ENCODE peak calls at places on chromosomes 4 and X, in six cellular contexts. One of them, this sample, is unnamed.

GRCh38 chr4:99615210-99615834 is 40.7 kb downstream of the MTTP start:
- DNase-seq in IMR-90: no peak
- DNase-seq in H1: no peak
- DNase-seq in neuronal stem cell: no peak
- DNase-seq in mesendoderm: no peak
- DNase-seq in mesenchymal stem cell: no peak
- DNase-seq in this sample: no peak

GRCh38 chr4:77636902-77637301 is 31.3 kb downstream of the CXCL13 start:
- DNase-seq in IMR-90: peak; percentile 79
- DNase-seq in H1: no peak
- DNase-seq in neuronal stem cell: no peak
- DNase-seq in mesendoderm: peak; percentile 16
- DNase-seq in mesenchymal stem cell: peak; percentile 72
- DNase-seq in this sample: no peak

GRCh38 chr4:112029642-112030235 is 115.5 kb upstream of the FAM241A start:
- DNase-seq in IMR-90: no peak
- DNase-seq in H1: no peak
- DNase-seq in neuronal stem cell: no peak
- DNase-seq in mesendoderm: no peak
- DNase-seq in mesenchymal stem cell: no peak
- DNase-seq in this sample: no peak

GRCh38 chr4:142194905-142195304 is 558.5 kb downstream of the IL15 start:
- DNase-seq in IMR-90: peak; percentile 16
- DNase-seq in H1: no peak
- DNase-seq in neuronal stem cell: no peak
- DNase-seq in mesendoderm: no peak
- DNase-seq in mesenchymal stem cell: no peak
- DNase-seq in this sample: no peak

GRCh38 chr4:36111180-36111579 is 133.1 kb downstream of the ARAP2 start:
- DNase-seq in IMR-90: peak; percentile 23
- DNase-seq in H1: no peak
- DNase-seq in neuronal stem cell: no peak
- DNase-seq in mesendoderm: no peak
- DNase-seq in mesenchymal stem cell: no peak
- DNase-seq in this sample: no peak

GRCh38 chrX:154596290-154596929 is 11.5 kb downstream of the CTAG1A start:
- DNase-seq in IMR-90: peak; percentile 16
- DNase-seq in H1: peak; percentile 63
- DNase-seq in neuronal stem cell: peak; percentile 31
- DNase-seq in mesendoderm: peak; percentile 98
- DNase-seq in mesenchymal stem cell: peak; percentile 31
- DNase-seq in this sample: peak; percentile 64

GRCh38 chrX:154800508-154801207 is 4.6 kb downstream of the MPP1 start:
- DNase-seq in IMR-90: no peak
- DNase-seq in H1: no peak
- DNase-seq in neuronal stem cell: no peak
- DNase-seq in mesendoderm: no peak
- DNase-seq in mesenchymal stem cell: no peak
- DNase-seq in this sample: no peak

GRCh38 chr4:81839347-81840042 is 367.8 kb upstream of the RASGEF1B start:
- DNase-seq in IMR-90: no peak
- DNase-seq in H1: no peak
- DNase-seq in neuronal stem cell: no peak
- DNase-seq in mesendoderm: no peak
- DNase-seq in mesenchymal stem cell: no peak
- DNase-seq in this sample: no peak

GRCh38 chr4:94534401-94535312 is 82.9 kb downstream of the PDLIM5 start:
- DNase-seq in IMR-90: no peak
- DNase-seq in H1: no peak
- DNase-seq in neuronal stem cell: no peak
- DNase-seq in mesendoderm: peak; percentile 33
- DNase-seq in mesenchymal stem cell: peak; percentile 46
- DNase-seq in this sample: peak; percentile 47

GRCh38 chrX:1734806-1735205 is 119.9 kb downstream of the ASMT start:
- DNase-seq in IMR-90: no peak
- DNase-seq in H1: no peak
- DNase-seq in neuronal stem cell: no peak
- DNase-seq in mesendoderm: peak; percentile 11
- DNase-seq in mesenchymal stem cell: no peak
- DNase-seq in this sample: no peak

GRCh38 chr4:48262926-48263325 is 6.7 kb downstream of the TEC start:
- DNase-seq in IMR-90: peak; percentile 75
- DNase-seq in H1: no peak
- DNase-seq in neuronal stem cell: no peak
- DNase-seq in mesendoderm: no peak
- DNase-seq in mesenchymal stem cell: peak; percentile 82
- DNase-seq in this sample: peak; percentile 28

GRCh38 chr4:152708361-152708760 is 28.6 kb upstream of the TMEM154 start:
- DNase-seq in IMR-90: no peak
- DNase-seq in H1: no peak
- DNase-seq in neuronal stem cell: no peak
- DNase-seq in mesendoderm: no peak
- DNase-seq in mesenchymal stem cell: peak; percentile 16
- DNase-seq in this sample: peak; percentile 45

GRCh38 chrX:115689931-115690330 is 129.0 kb downstream of the PLS3 start:
- DNase-seq in IMR-90: peak; percentile 9
- DNase-seq in H1: no peak
- DNase-seq in neuronal stem cell: no peak
- DNase-seq in mesendoderm: peak; percentile 48
- DNase-seq in mesenchymal stem cell: no peak
- DNase-seq in this sample: no peak
- H3K27ac ChIP-seq in IMR-90: no peak overlapping the region
- H3K27ac ChIP-seq in H1: peak overlapping the region; percentile 79
- H3K27ac ChIP-seq in neuronal stem cell: no peak overlapping the region
- H3K27ac ChIP-seq in mesendoderm: no peak overlapping the region
- H3K27ac ChIP-seq in mesenchymal stem cell: peak overlapping the region; percentile 72
- H3K27ac ChIP-seq in this sample: no peak overlapping the region

DNA sequence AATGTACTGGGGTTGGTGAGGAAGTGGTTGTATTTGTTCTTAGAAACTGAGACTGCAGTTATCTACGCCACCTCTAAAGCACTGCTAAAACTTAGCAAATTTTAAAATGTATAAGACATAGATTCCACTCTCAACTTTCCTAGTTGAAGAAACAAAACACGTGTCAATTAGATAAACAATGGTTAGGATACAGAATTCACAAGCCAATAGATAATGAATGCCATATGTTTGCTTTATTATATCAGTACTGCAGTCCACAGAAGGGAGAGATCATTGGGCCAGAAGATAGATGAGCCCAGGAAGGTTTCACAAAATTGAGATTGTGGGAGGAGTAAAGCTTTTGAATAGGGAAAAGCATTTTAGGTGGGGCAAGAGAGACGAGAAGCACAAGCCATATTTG is 14.3 kb downstream of the TMEM33 start:
- DNase-seq in IMR-90: no peak
- DNase-seq in H1: no peak
- DNase-seq in neuronal stem cell: no peak
- DNase-seq in mesendoderm: no peak
- DNase-seq in mesenchymal stem cell: no peak
- DNase-seq in this sample: no peak
- H3K36me3 ChIP-seq in IMR-90: peaks cover 14% of the 10 kb centered on the region
- H3K36me3 ChIP-seq in H1: peaks cover 8% of the 10 kb centered on the region
- H3K36me3 ChIP-seq in neuronal stem cell: peaks cover 8% of the 10 kb centered on the region
- H3K36me3 ChIP-seq in mesendoderm: no peaks in the 10 kb centered on the region
- H3K36me3 ChIP-seq in mesenchymal stem cell: peaks cover 88% of the 10 kb centered on the region
- H3K36me3 ChIP-seq in this sample: peaks cover 5% of the 10 kb centered on the region

GRCh38 chrX:15674899-15675489 is 10.4 kb upstream of the CLTRN start:
- DNase-seq in IMR-90: peak; percentile 93
- DNase-seq in H1: no peak
- DNase-seq in neuronal stem cell: peak; percentile 80
- DNase-seq in mesendoderm: peak; percentile 93
- DNase-seq in mesenchymal stem cell: peak; percentile 92
- DNase-seq in this sample: peak; percentile 86
- H3K18ac ChIP-seq in IMR-90: peak overlapping the region; percentile 92
- H3K18ac ChIP-seq in H1: peak overlapping the region; percentile 87
- H3K18ac ChIP-seq in neuronal stem cell: peak overlapping the region; percentile 99
- H3K18ac ChIP-seq in mesendoderm: peak overlapping the region; percentile 61
- H3K18ac ChIP-seq in mesenchymal stem cell: peak overlapping the region; percentile 98
- H3K18ac ChIP-seq in this sample: peak overlapping the region; percentile 98

GRCh38 chr4:1983846-1984405 is 24.8 kb downstream of the NELFA start:
- DNase-seq in IMR-90: no peak
- DNase-seq in H1: no peak
- DNase-seq in neuronal stem cell: no peak
- DNase-seq in mesendoderm: no peak
- DNase-seq in mesenchymal stem cell: no peak
- DNase-seq in this sample: no peak
- H3K27ac ChIP-seq in IMR-90: no peak overlapping the region
- H3K27ac ChIP-seq in H1: no peak overlapping the region
- H3K27ac ChIP-seq in neuronal stem cell: no peak overlapping the region
- H3K27ac ChIP-seq in mesendoderm: no peak overlapping the region
- H3K27ac ChIP-seq in mesenchymal stem cell: no peak overlapping the region
- H3K27ac ChIP-seq in this sample: no peak overlapping the region

GRCh38 chr4:184676093-184676492 is 26.6 kb downstream of the PRIMPOL start:
- DNase-seq in IMR-90: no peak
- DNase-seq in H1: no peak
- DNase-seq in neuronal stem cell: no peak
- DNase-seq in mesendoderm: no peak
- DNase-seq in mesenchymal stem cell: no peak
- DNase-seq in this sample: no peak
- H3K36me3 ChIP-seq in IMR-90: peaks cover 10% of the 10 kb centered on the region
- H3K36me3 ChIP-seq in H1: no peaks in the 10 kb centered on the region
- H3K36me3 ChIP-seq in neuronal stem cell: peaks cover 11% of the 10 kb centered on the region
- H3K36me3 ChIP-seq in mesendoderm: no peaks in the 10 kb centered on the region
- H3K36me3 ChIP-seq in mesenchymal stem cell: peaks cover 28% of the 10 kb centered on the region
- H3K36me3 ChIP-seq in this sample: peaks cover 6% of the 10 kb centered on the region

DNA sequence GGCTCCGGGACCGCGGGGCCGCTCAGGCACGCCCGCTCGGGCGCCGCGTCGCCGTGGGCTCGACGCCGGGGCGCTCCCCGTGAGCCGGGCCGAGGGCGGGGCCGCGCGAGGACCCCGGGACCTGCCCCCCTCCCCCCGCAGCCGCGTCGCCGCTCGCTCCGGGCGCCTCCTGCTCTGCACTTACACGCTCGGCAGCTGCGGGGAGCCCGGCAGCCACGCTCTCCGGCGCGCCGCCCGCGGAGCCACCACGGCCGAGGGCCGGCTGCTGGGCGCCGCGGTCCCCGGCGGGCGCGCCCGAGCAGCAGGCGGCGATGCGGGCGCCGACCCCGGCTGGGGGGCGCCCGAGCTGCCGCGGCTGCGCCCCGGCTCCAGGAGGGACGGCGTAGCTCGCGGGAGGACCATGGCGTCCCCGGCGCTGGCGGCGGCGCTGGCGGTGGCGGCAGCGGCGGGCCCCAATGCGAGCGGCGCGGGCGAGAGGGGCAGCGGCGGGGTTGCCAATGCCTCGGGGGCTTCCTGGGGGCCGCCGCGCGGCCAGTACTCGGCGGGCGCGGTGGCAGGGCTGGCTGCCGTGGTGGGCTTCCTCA is at the start of gene ADRA2C:
- DNase-seq in IMR-90: no peak
- DNase-seq in H1: no peak
- DNase-seq in neuronal stem cell: peak; percentile 24
- DNase-seq in mesendoderm: no peak
- DNase-seq in mesenchymal stem cell: peak; percentile 5
- DNase-seq in this sample: no peak
- H3K18ac ChIP-seq in IMR-90: no peak within 1 kb of the TSS
- H3K18ac ChIP-seq in H1: peak within 1 kb of the TSS; percentile 3
- H3K18ac ChIP-seq in neuronal stem cell: peak within 1 kb of the TSS; percentile 94
- H3K18ac ChIP-seq in mesendoderm: peak within 1 kb of the TSS; percentile 42
- H3K18ac ChIP-seq in mesenchymal stem cell: no peak within 1 kb of the TSS
- H3K18ac ChIP-seq in this sample: no peak within 1 kb of the TSS

DNA sequence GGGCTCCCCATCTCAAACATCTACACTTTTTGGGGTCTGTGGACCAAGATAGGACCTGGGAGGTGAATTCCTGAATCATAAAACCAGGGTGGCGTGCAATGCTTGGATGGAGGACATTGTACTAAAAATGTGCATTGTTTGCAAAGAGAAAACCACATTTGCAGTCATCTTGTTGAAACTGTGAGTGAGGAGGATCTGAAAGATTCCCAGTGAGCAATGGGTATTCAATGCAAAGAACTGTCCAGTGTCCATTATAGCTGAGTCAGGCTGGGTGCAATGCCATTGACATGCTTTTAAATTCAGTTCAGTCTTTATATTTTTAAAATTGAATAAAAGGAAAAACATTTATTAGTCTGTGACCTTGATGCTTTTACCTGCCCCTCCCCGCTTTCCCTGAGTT is 215.7 kb downstream of the STK32B start:
- DNase-seq in IMR-90: peak; percentile 42
- DNase-seq in H1: no peak
- DNase-seq in neuronal stem cell: no peak
- DNase-seq in mesendoderm: no peak
- DNase-seq in mesenchymal stem cell: peak; percentile 28
- DNase-seq in this sample: no peak
- H3K27ac ChIP-seq in IMR-90: no peak overlapping the region
- H3K27ac ChIP-seq in H1: no peak overlapping the region
- H3K27ac ChIP-seq in neuronal stem cell: no peak overlapping the region
- H3K27ac ChIP-seq in mesendoderm: no peak overlapping the region
- H3K27ac ChIP-seq in mesenchymal stem cell: no peak overlapping the region
- H3K27ac ChIP-seq in this sample: no peak overlapping the region

GRCh38 chr4:1336079-1336478 is 10.9 kb upstream of the UVSSA start:
- DNase-seq in IMR-90: peak; percentile 39
- DNase-seq in H1: no peak
- DNase-seq in neuronal stem cell: no peak
- DNase-seq in mesendoderm: no peak
- DNase-seq in mesenchymal stem cell: peak; percentile 77
- DNase-seq in this sample: peak; percentile 97
- H3K36me3 ChIP-seq in IMR-90: peaks cover 78% of the 10 kb centered on the region
- H3K36me3 ChIP-seq in H1: peaks cover 10% of the 10 kb centered on the region
- H3K36me3 ChIP-seq in neuronal stem cell: peaks cover 60% of the 10 kb centered on the region
- H3K36me3 ChIP-seq in mesendoderm: peaks cover 16% of the 10 kb centered on the region
- H3K36me3 ChIP-seq in mesenchymal stem cell: peaks cover 84% of the 10 kb centered on the region
- H3K36me3 ChIP-seq in this sample: peaks cover 82% of the 10 kb centered on the region

DNA sequence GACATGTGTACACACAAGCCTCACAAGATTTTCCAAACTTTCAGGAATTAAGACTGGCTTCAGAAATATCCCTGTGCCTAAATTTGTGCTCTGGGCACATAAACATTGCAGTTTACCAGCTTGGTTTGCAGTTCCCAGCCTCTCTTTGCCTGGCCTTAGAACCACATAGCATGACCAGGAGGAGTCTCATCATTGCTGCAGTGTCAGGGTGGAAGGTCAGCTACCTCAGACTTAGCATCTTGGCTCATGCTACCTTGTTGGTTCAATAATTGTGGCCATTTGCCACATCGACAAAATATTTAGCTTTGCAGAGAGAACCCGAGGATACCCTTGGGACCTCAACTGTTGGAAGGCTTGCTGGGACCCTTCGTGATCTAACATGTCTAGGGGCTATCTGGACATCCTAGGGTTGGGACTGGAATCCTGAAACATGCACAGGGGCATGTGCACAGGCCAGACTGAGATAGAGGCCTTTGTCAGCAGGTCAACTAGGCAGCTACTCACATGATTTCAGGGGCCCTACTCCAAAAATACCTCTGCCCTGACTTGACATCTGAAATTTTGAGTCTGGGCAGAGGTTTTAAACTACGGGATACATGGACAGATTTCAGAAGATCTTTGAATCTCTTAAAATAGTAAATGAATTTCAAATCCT is 8.0 kb upstream of the SUPT20HL2 start:
- DNase-seq in IMR-90: no peak
- DNase-seq in H1: no peak
- DNase-seq in neuronal stem cell: no peak
- DNase-seq in mesendoderm: no peak
- DNase-seq in mesenchymal stem cell: no peak
- DNase-seq in this sample: no peak
- H3K18ac ChIP-seq in IMR-90: no peak overlapping the region
- H3K18ac ChIP-seq in H1: no peak overlapping the region
- H3K18ac ChIP-seq in neuronal stem cell: no peak overlapping the region
- H3K18ac ChIP-seq in mesendoderm: no peak overlapping the region
- H3K18ac ChIP-seq in mesenchymal stem cell: no peak overlapping the region
- H3K18ac ChIP-seq in this sample: no peak overlapping the region

This sample was measured in trophoblast cell.